ENCODE peak calls at places on chromosomes 5 and 9, in nine cellular contexts. I is heart left ventricle, U is GM12864, V is cardiac muscle cell, G is uterus, A is gastrocnemius medialis, D is mammary epithelial cell, O is GM06990, T is lower lobe of right lung. F is an unnamed sample.

GRCh38 chr5:76337949-76338589 is 65.0 kb upstream of the IQGAP2 start:
- DNase-seq in I (no peak), V (peak), T (no peak), O (peak), D (peak), G (no peak), A (no peak), U (no peak), F (peak)

GRCh38 chr9:112384690-112385089 is 4.8 kb downstream of the HSDL2 start:
- DNase-seq in O (no peak), D (no peak), G (no peak), V (no peak), U (no peak), T (no peak), I (no peak), A (no peak), F (no peak)

GRCh38 chr9:96217756-96218693 is 84.0 kb downstream of the HSD17B3 start:
- DNase-seq in T (peak), I (peak), D (peak), A (peak), G (peak), V (peak), O (peak), U (no peak), F (peak)

GRCh38 chr9:134689320-134690181 is 47.9 kb downstream of the COL5A1 start:
- DNase-seq in A (peak), G (peak), I (peak), O (peak), U (no peak), T (peak), D (peak), V (peak), F (peak)

GRCh38 chr5:81855576-81855975 is 104.7 kb upstream of the SSBP2 start:
- DNase-seq in U (no peak), V (no peak), G (no peak), I (no peak), T (no peak), A (no peak), D (peak), O (no peak), F (no peak)

GRCh38 chr9:90926920-90927319 is 125.3 kb downstream of the SYK start:
- DNase-seq in G (no peak), O (no peak), A (no peak), T (no peak), I (no peak), V (no peak), U (no peak), D (no peak), F (no peak)

GRCh38 chr9:36450110-36450732 is 50.2 kb upstream of the RNF38 start:
- DNase-seq in O (no peak), U (no peak), G (no peak), A (no peak), T (no peak), D (peak), V (peak), I (no peak), F (peak)

GRCh38 chr5:32170303-32171170 is 3.6 kb downstream of the GOLPH3 start:
- DNase-seq in A (no peak), T (no peak), I (no peak), U (no peak), D (peak), O (no peak), G (no peak), V (no peak), F (peak)

GRCh38 chr5:134934202-134934601 is 29.3 kb downstream of the PCBD2 start:
- DNase-seq in T (no peak), U (no peak), O (no peak), V (no peak), I (no peak), D (no peak), G (no peak), A (no peak), F (no peak)

GRCh38 chr5:130425405-130425804 is 521.1 kb downstream of the CHSY3 start:
- DNase-seq in G (no peak), T (no peak), D (no peak), A (no peak), V (no peak), U (no peak), I (no peak), O (no peak), F (no peak)

GRCh38 chr9:119839888-119840287 is 470.7 kb upstream of the BRINP1 start:
- DNase-seq in I (no peak), G (no peak), T (no peak), V (no peak), A (no peak), D (no peak), U (no peak), O (no peak), F (no peak)

GRCh38 chr5:164708831-164709230 is 1203.4 kb downstream of the MAT2B start:
- DNase-seq in V (peak), T (no peak), A (no peak), U (no peak), D (no peak), I (no peak), G (no peak), O (no peak), F (no peak)

GRCh38 chr9:135300346-135301141 is 179.0 kb upstream of the PPP1R26 start:
- DNase-seq in O (no peak), D (no peak), T (no peak), A (no peak), I (no peak), U (no peak), V (no peak), G (no peak), F (no peak)

GRCh38 chr5:99020698-99021048 is 91.9 kb upstream of the CHD1 start:
- DNase-seq in G (no peak), A (no peak), U (no peak), T (no peak), O (no peak), V (no peak), I (no peak), D (no peak), F (peak)

GRCh38 chr9:89309166-89309565 is 1.8 kb upstream of the CKS2 start:
- DNase-seq in T (no peak), O (no peak), D (no peak), A (no peak), G (no peak), V (no peak), I (no peak), U (no peak), F (no peak)

GRCh38 chr5:62257018-62257367 is 49.0 kb upstream of the KIF2A start:
- DNase-seq in T (no peak), G (no peak), A (no peak), I (no peak), U (no peak), O (no peak), V (no peak), D (no peak), F (no peak)

GRCh38 chr5:175694371-175695160 is 36.7 kb downstream of the HRH2 start:
- DNase-seq in T (no peak), V (no peak), I (no peak), D (no peak), U (no peak), G (no peak), O (no peak), A (no peak), F (no peak)

DNA sequence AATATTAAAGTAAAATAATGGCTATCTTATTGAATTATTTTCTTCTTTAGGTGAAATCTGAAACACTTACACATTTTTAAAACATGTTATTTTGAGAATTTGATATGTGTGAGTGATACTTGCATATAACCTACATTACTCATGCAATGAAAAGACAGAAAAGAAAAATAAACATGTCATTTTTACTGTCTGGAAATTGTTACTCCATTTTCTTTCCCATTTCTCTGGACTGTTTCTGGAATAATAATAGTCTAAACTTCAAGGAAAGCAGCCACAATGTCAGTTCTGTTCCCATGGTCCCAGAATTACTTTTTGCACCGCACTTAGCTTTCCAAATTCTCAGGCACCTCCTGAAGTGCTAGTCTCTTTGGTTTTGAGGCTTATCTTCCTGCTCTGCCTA is 145.5 kb downstream of the PRR16 start:
- DNase-seq in D (no peak), I (no peak), G (no peak), A (no peak), U (no peak), O (no peak), T (no peak), V (no peak), F (no peak)
- H3K4me3 ChIP-seq in D (no peak), I (no peak), G (no peak), A (no peak), U (no peak), O (no peak), T (no peak), V (no peak), F (no peak)

GRCh38 chr5:168782172-168782571 is 203.0 kb upstream of the PANK3 start:
- DNase-seq in D (no peak), I (no peak), U (no peak), G (no peak), O (no peak), V (no peak), T (no peak), A (no peak), F (no peak)
- TF ChIP-seq CTCF in D (no peak), I (no peak), U (no peak), G (no peak), O (no peak), V (no peak), T (no peak), A (no peak), F (no peak)

GRCh38 chr5:43036856-43037711 is 3.0 kb downstream of the ANXA2R start:
- DNase-seq in T (no peak), O (no peak), V (no peak), D (no peak), A (no peak), U (no peak), I (no peak), G (no peak), F (peak)

GRCh38 chr5:43037929-43038510 is 2.1 kb downstream of the ANXA2R start:
- DNase-seq in G (no peak), U (no peak), V (no peak), T (no peak), I (no peak), O (peak), D (peak), A (no peak), F (peak)

GRCh38 chr5:43039115-43039467 is 1.0 kb downstream of the ANXA2R start:
- DNase-seq in O (no peak), D (no peak), V (no peak), G (no peak), U (no peak), I (no peak), T (no peak), A (no peak), F (no peak)

GRCh38 chr5:43039468-43040286 is 442 bp downstream of the ANXA2R start:
- DNase-seq in O (peak), G (peak), D (no peak), V (peak), I (peak), A (peak), U (no peak), T (peak), F (peak)

DNA sequence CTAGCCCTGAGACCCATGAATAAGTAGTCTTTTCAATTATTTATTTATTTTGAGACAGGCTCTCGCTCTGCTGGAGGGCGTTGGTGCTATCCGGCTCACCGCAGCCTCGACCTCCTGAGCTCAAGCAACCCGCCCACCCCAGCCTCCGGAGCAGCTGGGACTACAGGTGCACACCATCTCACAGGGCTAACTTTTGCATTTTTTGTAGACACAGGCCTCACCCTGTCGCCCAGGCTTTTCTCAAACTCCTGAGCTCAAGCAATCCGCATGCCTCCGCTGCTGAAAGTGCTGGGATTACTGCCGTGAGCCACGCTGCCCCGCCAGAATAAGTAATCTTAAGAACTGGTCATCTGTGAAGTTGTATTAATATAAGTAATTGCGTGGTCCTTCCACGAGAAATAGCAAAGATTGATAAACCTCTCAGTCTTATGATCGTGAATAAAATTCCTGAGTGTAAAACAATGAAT is 1.6 kb downstream of the ANXA2R start:
- DNase-seq in V (no peak), T (no peak), I (no peak), A (no peak), D (no peak), U (no peak), O (peak), G (no peak), F (no peak)
- H3K4me3 ChIP-seq in V (no peak), T (peak), I (peak), A (peak), D (peak), U (no peak), O (peak), G (no peak), F (peak)

GRCh38 chr9:6564868-6565267 is 80.7 kb downstream of the GLDC start:
- DNase-seq in O (no peak), V (no peak), A (no peak), U (no peak), T (no peak), I (no peak), G (peak), D (no peak), F (peak)

GRCh38 chr9:6565312-6565711 is 80.2 kb downstream of the GLDC start:
- DNase-seq in T (no peak), A (no peak), D (no peak), V (no peak), G (no peak), O (no peak), I (no peak), U (no peak), F (peak)

GRCh38 chr9:6564370-6564769 is 81.2 kb downstream of the GLDC start:
- DNase-seq in T (no peak), G (no peak), U (no peak), I (no peak), O (no peak), D (no peak), V (no peak), A (no peak), F (peak)

GRCh38 chr9:6567140-6567591 is 78.4 kb downstream of the GLDC start:
- DNase-seq in T (no peak), A (no peak), G (no peak), O (no peak), U (no peak), D (peak), V (no peak), I (no peak), F (peak)

GRCh38 chr9:6566409-6567139 is 79.0 kb downstream of the GLDC start:
- DNase-seq in A (no peak), U (peak), O (peak), G (no peak), V (no peak), T (no peak), I (no peak), D (peak), F (peak)
- TF ChIP-seq CTCF in A (no peak), U (no peak), O (no peak), G (no peak), V (no peak), T (no peak), I (no peak), D (no peak), F (no peak)

GRCh38 chr9:121279841-121280388 is 12.0 kb downstream of the GSN start:
- DNase-seq in D (no peak), V (no peak), A (no peak), G (no peak), U (no peak), O (no peak), T (no peak), I (no peak), F (no peak)

GRCh38 chr9:121277026-121277425 is 9.1 kb downstream of the GSN start:
- DNase-seq in U (no peak), O (no peak), D (no peak), G (no peak), V (no peak), I (no peak), T (no peak), A (no peak), F (no peak)

GRCh38 chr9:121275781-121276658 is 8.1 kb downstream of the GSN start:
- DNase-seq in D (no peak), V (no peak), O (no peak), U (no peak), I (no peak), G (no peak), T (no peak), A (no peak), F (no peak)

GRCh38 chr9:121278535-121279169 is 10.7 kb downstream of the GSN start:
- DNase-seq in A (peak), I (peak), D (peak), V (peak), U (peak), O (no peak), G (peak), T (peak), F (peak)

DNA sequence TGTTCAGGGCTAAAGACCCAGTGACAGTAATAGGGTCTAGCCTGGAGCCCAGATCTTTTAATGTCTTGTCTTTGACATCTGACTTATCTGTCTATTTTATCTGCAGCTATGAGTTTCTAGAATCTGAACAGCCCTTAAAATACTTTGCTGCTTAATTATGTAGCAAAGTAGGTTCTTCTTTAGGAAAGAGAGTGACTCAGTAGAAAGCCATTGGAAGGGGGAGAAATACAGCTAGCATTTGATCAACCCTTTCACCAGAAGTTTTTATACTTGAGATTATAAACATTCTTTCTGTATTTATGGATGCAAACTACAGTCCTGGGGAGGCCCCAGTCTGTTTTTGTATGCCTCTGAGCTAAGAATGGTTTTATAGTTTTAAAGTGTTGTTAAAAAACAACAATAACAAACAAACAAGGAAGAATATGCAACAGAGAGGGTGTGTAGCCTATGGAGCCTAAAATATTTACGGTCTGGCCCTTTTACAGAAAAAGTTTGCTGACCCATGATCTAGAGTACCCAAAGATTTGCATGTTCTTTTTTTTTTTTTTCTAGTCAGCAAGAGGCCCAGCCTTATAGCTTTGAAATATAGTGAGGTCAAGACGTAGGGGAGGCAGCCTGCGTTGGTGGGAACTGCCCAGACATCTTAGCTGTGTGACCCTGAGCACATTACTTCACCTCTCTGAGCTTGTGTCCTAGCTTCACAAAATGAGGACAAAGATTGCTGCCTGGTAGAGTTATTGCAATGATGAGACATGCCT is 9.7 kb downstream of the GSN start:
- DNase-seq in O (no peak), G (no peak), U (no peak), V (no peak), I (no peak), D (peak), A (no peak), T (no peak), F (peak)
- H3K4me3 ChIP-seq in O (no peak), G (no peak), U (no peak), V (no peak), I (no peak), D (peak), A (no peak), T (no peak), F (no peak)

GRCh38 chr9:136629879-136630661 is 32.6 kb upstream of the EGFL7 start:
- DNase-seq in T (peak), V (peak), G (peak), I (peak), D (peak), O (peak), A (no peak), U (no peak), F (peak)
- TF ChIP-seq CTCF in T (peak), V (peak), G (peak), I (peak), D (peak), O (peak), A (peak), U (peak), F (peak)

DNA sequence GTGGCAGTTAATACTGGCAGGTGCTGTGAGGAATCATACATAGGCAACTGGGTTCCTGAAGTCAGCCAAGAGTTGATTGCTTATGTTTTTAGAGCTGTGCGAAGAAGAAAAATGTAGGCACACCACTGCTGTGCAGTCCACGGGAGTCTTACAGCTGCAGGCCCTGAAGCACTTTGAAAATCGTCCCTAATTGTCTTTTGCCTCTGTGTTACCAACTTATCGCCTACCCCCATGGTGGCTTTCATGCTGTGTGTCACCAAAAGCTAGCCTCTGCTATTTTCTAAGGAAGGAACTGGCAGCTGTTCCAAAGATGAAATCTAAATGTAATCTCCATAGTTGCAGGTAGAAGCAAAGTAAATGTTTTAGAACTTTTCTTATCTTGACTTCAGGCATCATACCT is 263.9 kb downstream of the ARRDC3 start:
- DNase-seq in O (no peak), V (no peak), I (no peak), G (no peak), T (no peak), D (no peak), U (no peak), A (no peak), F (no peak)
- H3K4me3 ChIP-seq in O (no peak), V (no peak), I (no peak), G (no peak), T (no peak), D (no peak), U (no peak), A (no peak), F (no peak)

DNA sequence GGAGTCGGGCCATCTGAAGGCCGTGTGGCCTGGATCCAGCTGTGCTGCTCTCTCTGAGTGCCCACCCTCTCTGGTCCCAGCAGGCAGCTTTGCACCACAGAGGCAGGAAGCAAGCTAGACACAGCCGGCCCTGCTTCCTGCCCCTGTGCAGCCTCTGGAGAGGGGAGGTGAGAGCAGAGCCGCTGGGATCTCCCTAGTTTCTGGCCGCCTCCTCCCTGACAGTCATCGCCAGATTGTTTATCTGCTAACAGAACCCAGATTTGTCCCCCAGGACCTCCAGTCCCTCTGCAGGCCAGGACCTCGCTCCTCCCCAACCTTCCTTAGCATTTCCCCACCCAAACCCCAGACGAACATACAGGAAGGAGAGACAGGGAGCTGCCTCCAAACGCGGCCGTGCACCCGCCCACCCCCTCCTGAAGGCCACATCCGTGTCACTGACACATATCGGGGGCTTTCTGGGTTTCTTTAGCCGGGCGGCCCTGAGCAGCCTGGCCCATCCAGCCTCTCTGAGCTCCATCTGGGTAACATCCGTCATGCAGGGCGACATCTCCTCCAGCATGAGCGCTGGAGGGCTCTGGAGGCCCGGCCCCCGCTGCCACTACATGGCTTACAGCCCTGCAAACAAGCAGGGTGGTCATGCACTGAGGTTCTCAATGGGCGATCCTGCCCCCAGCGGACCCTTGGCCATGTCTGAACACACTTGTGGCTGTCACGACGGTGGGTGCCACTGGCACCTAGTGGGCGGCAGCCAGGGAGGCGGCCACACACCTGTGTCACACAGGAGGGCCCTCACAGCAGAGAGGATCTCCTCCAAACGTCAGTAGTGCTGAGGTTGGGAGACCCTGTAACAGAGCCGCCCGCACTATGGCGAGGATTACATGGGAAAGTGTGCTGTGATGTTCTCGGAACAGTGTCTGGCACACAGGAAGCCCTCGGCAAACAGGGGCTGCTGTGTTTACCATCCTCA is 47.6 kb downstream of the DBH start:
- DNase-seq in A (no peak), T (peak), O (no peak), G (peak), D (no peak), I (peak), V (peak), U (no peak), F (peak)
- TF ChIP-seq CTCF in A (no peak), T (no peak), O (peak), G (no peak), D (no peak), I (no peak), V (peak), U (no peak), F (peak)

F was measured in fibroblast of villous mesenchyme.